ENCODE peak calls at places on chromosomes 7 and 10, in nine cellular contexts. One of them, this sample, is unnamed.

GRCh38 chr10:22684707-22685106 is 29.7 kb downstream of the PIP4K2A start:
- DNase-seq in AG08396: no peak
- DNase-seq in NCI-H187: no peak
- DNase-seq in GM04504: no peak
- DNase-seq in GM10248: no peak
- DNase-seq in Peyer's patch: no peak
- DNase-seq in stomach: no peak
- DNase-seq in colonic mucosa: no peak
- DNase-seq in germinal center: no peak
- DNase-seq in this sample: no peak

GRCh38 chr7:45155357-45155900 is 2.2 kb upstream of the RAMP3 start:
- DNase-seq in NCI-H187: no peak
- DNase-seq in GM04504: no peak
- DNase-seq in stomach: no peak
- DNase-seq in GM10248: no peak
- DNase-seq in AG08396: no peak
- DNase-seq in Peyer's patch: no peak
- DNase-seq in colonic mucosa: no peak
- DNase-seq in germinal center: no peak
- DNase-seq in this sample: no peak

GRCh38 chr7:29807179-29807841 is 1.0 kb downstream of the WIPF3 start:
- DNase-seq in GM04504: no peak
- DNase-seq in AG08396: peak; percentile 27
- DNase-seq in GM10248: no peak
- DNase-seq in NCI-H187: no peak
- DNase-seq in colonic mucosa: peak; percentile 40
- DNase-seq in Peyer's patch: no peak
- DNase-seq in stomach: peak; percentile 69
- DNase-seq in germinal center: no peak
- DNase-seq in this sample: peak; percentile 7

GRCh38 chr10:95542761-95543160 is 18.4 kb downstream of the SORBS1 start:
- DNase-seq in NCI-H187: no peak
- DNase-seq in colonic mucosa: no peak
- DNase-seq in stomach: no peak
- DNase-seq in AG08396: no peak
- DNase-seq in Peyer's patch: no peak
- DNase-seq in GM04504: no peak
- DNase-seq in GM10248: no peak
- DNase-seq in germinal center: no peak
- DNase-seq in this sample: no peak

GRCh38 chr7:127534636-127535035 is 50.8 kb downstream of the GCC1 start:
- DNase-seq in germinal center: no peak
- DNase-seq in GM04504: peak; percentile 10
- DNase-seq in GM10248: no peak
- DNase-seq in Peyer's patch: no peak
- DNase-seq in AG08396: no peak
- DNase-seq in NCI-H187: no peak
- DNase-seq in colonic mucosa: no peak
- DNase-seq in stomach: no peak
- DNase-seq in this sample: no peak

GRCh38 chr7:156751319-156751718 is 110.7 kb downstream of the RNF32 start:
- DNase-seq in GM04504: peak; percentile 65
- DNase-seq in GM10248: peak; percentile 24
- DNase-seq in stomach: no peak
- DNase-seq in germinal center: no peak
- DNase-seq in NCI-H187: no peak
- DNase-seq in AG08396: peak; percentile 64
- DNase-seq in Peyer's patch: no peak
- DNase-seq in colonic mucosa: no peak
- DNase-seq in this sample: peak; percentile 22

GRCh38 chr10:19209319-19209718 is 160.7 kb downstream of the MALRD1 start:
- DNase-seq in colonic mucosa: no peak
- DNase-seq in germinal center: no peak
- DNase-seq in GM10248: no peak
- DNase-seq in GM04504: no peak
- DNase-seq in NCI-H187: no peak
- DNase-seq in stomach: no peak
- DNase-seq in Peyer's patch: no peak
- DNase-seq in AG08396: no peak
- DNase-seq in this sample: no peak

GRCh38 chr7:18019562-18019961 is 8.1 kb downstream of the PRPS1L1 start:
- DNase-seq in GM04504: peak; percentile 29
- DNase-seq in GM10248: no peak
- DNase-seq in stomach: no peak
- DNase-seq in Peyer's patch: no peak
- DNase-seq in germinal center: no peak
- DNase-seq in AG08396: peak; percentile 28
- DNase-seq in colonic mucosa: no peak
- DNase-seq in NCI-H187: no peak
- DNase-seq in this sample: no peak

GRCh38 chr10:102502029-102502336 is 529 bp downstream of the ACTR1A start:
- DNase-seq in Peyer's patch: peak; percentile 99
- DNase-seq in NCI-H187: peak; percentile 95
- DNase-seq in germinal center: peak; percentile 99
- DNase-seq in GM10248: peak; percentile 99
- DNase-seq in colonic mucosa: peak; percentile 100
- DNase-seq in AG08396: peak; percentile 97
- DNase-seq in GM04504: peak; percentile 99
- DNase-seq in stomach: peak; percentile 99
- DNase-seq in this sample: peak; percentile 100

GRCh38 chr10:132974249-132974796 is 32.0 kb upstream of the CFAP46 start:
- DNase-seq in colonic mucosa: no peak
- DNase-seq in Peyer's patch: peak; percentile 31
- DNase-seq in GM10248: no peak
- DNase-seq in germinal center: no peak
- DNase-seq in GM04504: no peak
- DNase-seq in NCI-H187: no peak
- DNase-seq in AG08396: no peak
- DNase-seq in stomach: no peak
- DNase-seq in this sample: no peak

GRCh38 chr10:103564799-103565365 is 71.4 kb downstream of the NEURL1 start:
- DNase-seq in GM04504: no peak
- DNase-seq in stomach: no peak
- DNase-seq in GM10248: peak; percentile 66
- DNase-seq in colonic mucosa: peak; percentile 62
- DNase-seq in germinal center: peak; percentile 56
- DNase-seq in AG08396: peak; percentile 54
- DNase-seq in Peyer's patch: no peak
- DNase-seq in NCI-H187: no peak
- DNase-seq in this sample: no peak

This sample was measured in pons.